ENCODE peak calls at places on chromosomes 13 and 19, in six cellular contexts. I is left ventricle myocardium inferior, F is heart right ventricle, X is endothelial cell of umbilical vein, S is vagina, P is uterus. H is an unnamed sample.

GRCh38 chr19:42284066-42284501 is 15.0 kb downstream of the CIC start:
- DNase-seq in X (peak), S (no peak), P (peak), I (peak), F (peak), H (no peak)

GRCh38 chr13:111920932-111921705 is 145.8 kb upstream of the SOX1 start:
- DNase-seq in F (no peak), S (no peak), I (no peak), X (no peak), P (no peak), H (no peak)

GRCh38 chr13:94143624-94144350 is 335.7 kb downstream of the DCT start:
- DNase-seq in S (no peak), F (no peak), I (no peak), X (no peak), P (no peak), H (no peak)

GRCh38 chr19:42343344-42344110 is 18.1 kb downstream of the MEGF8 start:
- DNase-seq in P (no peak), I (no peak), F (no peak), S (no peak), X (no peak), H (no peak)

GRCh38 chr19:52695996-52696395 is 38.8 kb downstream of the ZNF611 start:
- DNase-seq in S (no peak), X (no peak), I (no peak), P (no peak), F (no peak), H (no peak)

GRCh38 chr13:113660066-113660465 is 2.1 kb upstream of the ATP4B start:
- DNase-seq in F (no peak), X (no peak), S (no peak), P (no peak), I (peak), H (no peak)

GRCh38 chr13:112960671-112961070 is 8.3 kb upstream of the MCF2L start:
- DNase-seq in I (no peak), F (no peak), S (no peak), P (no peak), X (no peak), H (no peak)

GRCh38 chr19:21751379-21751778 is 16.0 kb downstream of the ZNF100 start:
- DNase-seq in X (no peak), S (no peak), F (no peak), I (no peak), P (no peak), H (peak)

GRCh38 chr13:46129955-46130354 is 25.1 kb upstream of the CPB2 start:
- DNase-seq in I (no peak), P (no peak), X (no peak), F (no peak), S (no peak), H (no peak)

GRCh38 chr19:12973236-12973635 is 3.9 kb downstream of the DAND5 start:
- DNase-seq in S (no peak), F (no peak), I (no peak), X (no peak), P (no peak), H (no peak)

GRCh38 chr19:53844849-53845246 is 20.7 kb upstream of the NLRP12 start:
- DNase-seq in P (no peak), S (no peak), I (no peak), X (no peak), F (no peak), H (no peak)

GRCh38 chr13:23695711-23696512 is 125.7 kb downstream of the TNFRSF19 start:
- DNase-seq in I (peak), S (no peak), X (no peak), F (peak), P (no peak), H (no peak)

GRCh38 chr19:55643003-55643732 is at the start of gene ZNF581:
- DNase-seq in F (peak), S (no peak), I (peak), P (peak), X (peak), H (peak)

GRCh38 chr13:113114511-113115362 is 7.9 kb upstream of the F10 start:
- DNase-seq in P (no peak), F (no peak), I (no peak), X (no peak), S (no peak), H (no peak)

GRCh38 chr19:42051166-42052115 is 18.6 kb downstream of the GRIK5 start:
- DNase-seq in P (no peak), I (no peak), X (no peak), S (no peak), F (no peak), H (no peak)

GRCh38 chr13:19862511-19863313 is 737 bp downstream of the ZMYM5 start:
- DNase-seq in S (no peak), X (peak), I (peak), P (peak), F (peak), H (peak)

GRCh38 chr19:6101291-6101690 is 9.0 kb downstream of the RFX2 start:
- DNase-seq in F (no peak), I (no peak), X (no peak), S (no peak), P (no peak), H (no peak)

GRCh38 chr19:31356587-31357314 is 7.5 kb upstream of the TSHZ3 start:
- DNase-seq in X (no peak), P (no peak), I (peak), S (no peak), F (no peak), H (no peak)

GRCh38 chr19:37303591-37304171 is 67.2 kb upstream of the ZNF527 start:
- DNase-seq in F (no peak), S (no peak), P (no peak), I (no peak), X (no peak), H (no peak)
- H3K4me3 ChIP-seq in F (peak), S (peak), P (peak), I (peak), X (peak), H (peak)

GRCh38 chr19:4517451-4518057 is 732 bp downstream of the PLIN4 start:
- DNase-seq in X (no peak), P (no peak), S (no peak), I (no peak), F (no peak), H (no peak)

GRCh38 chr19:4516939-4517300 is 1.4 kb downstream of the PLIN4 start:
- DNase-seq in F (peak), S (no peak), P (no peak), I (peak), X (no peak), H (no peak)

GRCh38 chr19:4513248-4513647 is 5.0 kb downstream of the PLIN4 start:
- DNase-seq in I (no peak), S (no peak), P (no peak), F (no peak), X (no peak), H (no peak)

GRCh38 chr19:4516199-4516938 is 1.9 kb downstream of the PLIN4 start:
- DNase-seq in X (no peak), S (no peak), F (no peak), I (no peak), P (no peak), H (no peak)

DNA sequence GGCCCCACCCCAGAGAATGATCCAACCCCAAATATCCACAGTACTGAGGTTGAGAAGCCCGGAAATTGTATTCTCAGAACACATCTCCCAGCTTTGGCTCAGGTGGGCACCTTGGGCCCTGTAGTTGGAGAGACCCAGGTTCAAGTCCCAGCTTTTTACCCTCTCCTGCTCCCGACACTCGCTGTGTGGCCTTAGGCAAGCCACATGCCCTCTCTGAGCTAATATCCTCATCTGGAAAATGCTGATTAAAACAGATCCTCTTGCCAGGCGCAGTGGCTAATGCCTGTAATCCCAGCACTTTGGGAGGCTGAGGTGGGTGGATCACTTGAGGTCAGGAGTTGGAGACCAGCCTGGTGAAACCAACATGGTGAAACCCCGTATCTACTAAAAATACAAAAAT is 2.6 kb downstream of the PLIN4 start:
- DNase-seq in X (no peak), S (no peak), F (no peak), P (no peak), I (no peak), H (no peak)
- H3K27ac ChIP-seq in X (no peak), S (no peak), F (peak), P (no peak), I (peak), H (no peak)

GRCh38 chr13:28313579-28313978 is 175.2 kb downstream of the PAN3 start:
- DNase-seq in F (no peak), S (no peak), I (no peak), X (peak), P (no peak), H (peak)
- TF ChIP-seq CTCF in F (peak), S (no peak), I (peak), X (peak), P (no peak), H (peak)

DNA sequence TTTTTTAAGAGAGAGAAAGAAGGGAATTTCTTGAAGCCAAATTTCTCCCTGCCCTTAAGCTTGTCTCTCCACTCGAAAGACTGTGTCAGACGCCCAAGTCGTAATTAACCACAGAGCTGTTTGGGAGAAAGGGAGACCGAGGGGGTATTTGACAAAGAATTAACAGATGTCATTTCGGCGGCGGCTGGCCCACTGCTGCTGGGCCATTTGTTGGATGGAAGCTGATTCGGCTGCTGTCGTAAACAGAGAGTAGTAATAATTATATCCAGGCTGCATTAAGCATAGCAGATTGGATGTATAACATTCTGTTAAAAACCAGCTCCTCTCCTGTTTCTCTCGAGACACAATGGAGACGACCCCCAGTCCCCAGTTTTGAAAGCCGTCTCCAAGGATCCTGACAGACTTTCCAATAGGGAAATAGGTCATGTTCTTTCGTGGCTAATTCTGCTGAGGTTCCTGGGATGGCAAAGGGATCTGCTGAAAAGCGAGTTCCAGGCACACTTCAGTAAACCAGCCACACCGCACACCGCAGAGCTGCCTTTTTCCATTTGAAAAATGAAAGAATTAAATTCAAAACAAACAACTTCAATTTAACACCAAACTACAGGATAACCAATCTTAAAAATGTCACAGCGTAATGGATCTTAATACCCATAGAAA is 71.5 kb downstream of the KCTD15 start:
- DNase-seq in X (peak), S (no peak), P (no peak), F (no peak), I (no peak), H (no peak)
- H3K4me3 ChIP-seq in X (no peak), S (peak), P (peak), F (peak), I (peak), H (peak)

GRCh38 chr19:3010871-3011270 is 18.2 kb downstream of the TLE2 start:
- DNase-seq in S (no peak), F (no peak), P (no peak), I (no peak), X (no peak), H (no peak)
- H3K27ac ChIP-seq in S (no peak), F (no peak), P (no peak), I (no peak), X (no peak), H (no peak)

GRCh38 chr13:26709461-26709860 is 51.1 kb downstream of the GPR12 start:
- DNase-seq in F (no peak), S (no peak), X (no peak), P (no peak), I (no peak), H (no peak)

GRCh38 chr13:26708007-26708297 is 52.6 kb downstream of the GPR12 start:
- DNase-seq in S (no peak), I (no peak), X (no peak), F (no peak), P (no peak), H (no peak)

GRCh38 chr13:26706381-26706780 is 54.2 kb downstream of the GPR12 start:
- DNase-seq in P (no peak), I (no peak), S (no peak), X (no peak), F (no peak), H (no peak)

GRCh38 chr13:26710166-26710565 is 50.4 kb downstream of the GPR12 start:
- DNase-seq in P (no peak), F (no peak), X (no peak), I (no peak), S (no peak), H (no peak)

DNA sequence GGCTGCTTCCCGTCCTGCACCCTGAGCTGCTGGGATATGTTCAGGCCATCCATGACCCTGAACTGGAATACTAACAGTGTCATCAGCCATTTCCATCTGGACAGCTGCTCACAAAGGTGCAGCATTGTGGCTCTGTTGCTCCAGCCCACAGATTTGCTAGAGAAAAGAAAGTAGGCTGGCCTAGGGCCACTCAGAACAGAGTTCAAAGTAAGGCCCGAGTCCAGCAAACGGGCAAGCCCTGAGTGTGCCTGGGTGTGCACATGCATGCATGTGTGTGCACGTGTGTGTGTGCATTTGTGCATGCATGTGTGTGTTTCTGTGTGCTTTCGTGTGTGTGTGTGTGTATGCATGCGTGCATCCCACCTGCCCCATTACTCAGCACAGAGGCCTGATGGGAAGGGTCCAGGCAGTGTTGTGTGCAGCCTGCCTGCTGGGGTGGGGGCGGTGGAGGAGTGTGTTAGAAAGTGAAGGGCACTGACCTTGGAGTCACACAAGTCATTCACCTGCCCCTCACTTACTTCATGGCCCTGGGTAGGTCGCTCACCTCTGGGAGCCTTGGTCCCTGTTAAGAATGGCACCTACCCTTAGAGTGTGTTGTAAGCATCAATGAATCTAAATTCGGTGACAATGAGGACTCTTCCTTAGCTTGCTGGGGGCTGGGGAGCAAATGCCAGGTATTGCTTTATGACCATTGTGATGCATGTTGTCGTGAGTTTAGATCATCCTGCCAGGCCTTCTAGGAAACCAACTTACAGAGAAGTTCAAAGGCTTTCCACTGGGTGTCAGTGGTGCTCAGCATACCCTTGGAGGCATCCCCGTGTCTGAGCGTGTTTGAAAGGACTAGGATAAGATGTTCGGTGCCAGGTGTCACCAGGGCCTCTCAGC is 53.2 kb downstream of the GPR12 start:
- DNase-seq in I (no peak), S (no peak), P (no peak), X (peak), F (peak), H (peak)
- TF ChIP-seq CTCF in I (peak), S (no peak), P (peak), X (peak), F (peak), H (peak)

DNA sequence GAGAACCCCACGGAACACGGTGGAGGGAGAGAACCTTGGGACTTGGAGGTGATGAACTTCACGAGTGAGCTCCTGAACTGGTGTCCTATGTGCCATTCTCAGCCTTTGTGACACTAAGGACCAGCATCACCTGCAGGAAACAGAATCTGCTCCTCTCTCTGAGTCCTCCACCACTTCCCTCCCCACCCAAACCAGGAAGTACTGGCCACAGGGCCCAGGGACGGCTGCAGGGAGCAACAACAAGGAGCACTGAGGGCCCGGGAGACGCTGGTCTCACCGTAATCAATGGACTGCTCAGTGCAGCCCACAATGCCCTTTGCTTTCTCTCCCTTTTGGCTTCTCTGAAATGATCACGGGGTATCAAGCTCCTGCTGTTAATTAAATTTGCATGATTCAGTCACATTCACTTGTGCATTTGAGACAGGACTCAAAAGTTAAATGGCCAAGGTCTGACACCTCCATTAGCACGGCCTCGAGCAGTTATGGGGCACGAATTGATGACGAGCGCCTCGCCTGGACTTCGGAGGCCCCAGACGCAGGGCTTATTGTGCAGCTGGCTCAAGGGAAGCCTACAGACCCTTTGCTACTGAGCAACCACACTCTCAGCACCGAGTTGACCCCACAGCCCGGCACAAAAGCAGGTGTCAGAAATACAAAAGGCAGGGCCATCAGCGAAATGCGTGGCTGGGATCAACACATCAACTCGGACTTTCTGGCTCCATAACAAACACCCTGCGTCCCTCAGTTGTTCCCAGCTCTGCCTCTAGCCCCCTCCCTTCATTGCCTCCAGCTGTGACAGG is 18.4 kb downstream of the PEPD start:
- DNase-seq in P (no peak), S (no peak), X (no peak), I (no peak), F (no peak), H (no peak)
- H3K4me3 ChIP-seq in P (no peak), S (no peak), X (no peak), I (no peak), F (no peak), H (no peak)

GRCh38 chr13:80341771-80342271 is 895 bp upstream of the SPRY2 start:
- DNase-seq in S (no peak), P (peak), X (peak), F (peak), I (peak), H (peak)
- H3K27ac ChIP-seq in S (peak), P (peak), X (peak), F (peak), I (peak), H (peak)

GRCh38 chr13:84917252-84917878 is 881.9 kb downstream of the SLITRK6 start:
- DNase-seq in P (no peak), I (no peak), F (no peak), S (no peak), X (peak), H (no peak)
- TF ChIP-seq CTCF in P (no peak), I (peak), F (peak), S (peak), X (no peak), H (no peak)

GRCh38 chr19:35345671-35346111 is 2.0 kb upstream of the FFAR1 start:
- DNase-seq in I (no peak), P (no peak), S (no peak), F (no peak), X (no peak), H (no peak)
- H3K4me3 ChIP-seq in I (no peak), P (no peak), S (no peak), F (no peak), X (no peak), H (no peak)